ENCODE peak calls at places on chromosomes 16 and 17, in six cellular contexts. V, Z, R, X, U and N are unnamed samples.

GRCh38 chr17:17859909-17860760 is 23.3 kb upstream of the SREBF1 start:
- DNase-seq in X (peak), V (no peak), R (no peak), Z (peak), U (peak), N (peak)

GRCh38 chr16:69424935-69425784 is 741 bp downstream of the CYB5B start:
- DNase-seq in U (no peak), R (no peak), V (no peak), X (no peak), Z (peak), N (no peak)

GRCh38 chr17:77320501-77321256 is 179.9 kb downstream of the SEC14L1 start:
- DNase-seq in U (no peak), V (no peak), R (no peak), X (no peak), Z (peak), N (peak)

GRCh38 chr16:49349446-49350168 is 24.0 kb upstream of the C16orf78 start:
- DNase-seq in R (no peak), V (no peak), U (no peak), Z (no peak), X (no peak), N (no peak)

GRCh38 chr17:7042507-7043194 is 1.2 kb downstream of the SLC16A11 start:
- DNase-seq in Z (no peak), R (no peak), U (no peak), X (no peak), V (no peak), N (peak)

GRCh38 chr17:35799942-35800341 is 4.5 kb upstream of the MMP28 start:
- DNase-seq in V (no peak), R (no peak), Z (no peak), U (no peak), X (no peak), N (no peak)

GRCh38 chr16:50196736-50197135 is 43.6 kb downstream of the TENT4B start:
- DNase-seq in Z (no peak), V (no peak), X (peak), R (no peak), U (no peak), N (no peak)

GRCh38 chr16:50178397-50179018 is 25.4 kb downstream of the TENT4B start:
- DNase-seq in R (no peak), Z (no peak), U (no peak), X (no peak), V (no peak), N (no peak)

GRCh38 chr17:78268191-78268874 is 36.9 kb downstream of the TMEM235 start:
- DNase-seq in Z (no peak), X (no peak), V (no peak), R (no peak), U (no peak), N (no peak)

GRCh38 chr16:6929868-6930267 is 402.8 kb upstream of the RBFOX1 start:
- DNase-seq in Z (no peak), U (no peak), R (no peak), X (no peak), V (no peak), N (no peak)

GRCh38 chr16:17101646-17102045 is 369.1 kb downstream of the XYLT1 start:
- DNase-seq in V (no peak), R (no peak), Z (no peak), X (no peak), U (no peak), N (no peak)

GRCh38 chr17:73013299-73013698 is 79.2 kb downstream of the SLC39A11 start:
- DNase-seq in R (no peak), V (no peak), Z (no peak), X (no peak), U (no peak), N (no peak)

GRCh38 chr16:30838876-30839471 is 52.0 kb upstream of the ZNF629 start:
- DNase-seq in Z (no peak), U (no peak), V (no peak), R (no peak), X (no peak), N (no peak)